ENCODE peak calls at places on chromosomes 3 and 15, in seven cellular contexts. O is CD8-positive, alpha-beta T cell; M is ascending aorta; H is breast epithelium; K is tibial artery; E is upper lobe of right lung; L is A549. U is an unnamed sample. For H3K9me3, the result is how much of the 10 kb centered on the place peaks cover.

GRCh38 chr3:11212301-11212613 is 58.0 kb downstream of the HRH1 start:
- DNase-seq in H (no peak), K (no peak), E (no peak), O (no peak), L (no peak), M (peak), U (no peak)

GRCh38 chr3:187954486-187955075 is 199.4 kb upstream of the LPP start:
- DNase-seq in E (no peak), L (no peak), M (no peak), K (no peak), H (no peak), O (no peak), U (no peak)

GRCh38 chr3:179967622-179968021 is 69.1 kb downstream of the PEX5L start:
- DNase-seq in O (no peak), K (no peak), L (no peak), H (no peak), E (no peak), M (no peak), U (no peak)

GRCh38 chr3:179945569-179945968 is 91.2 kb downstream of the PEX5L start:
- DNase-seq in O (no peak), H (no peak), E (no peak), L (no peak), K (no peak), M (no peak), U (no peak)

GRCh38 chr3:105365171-105365535 is 1.6 kb upstream of the ALCAM start:
- DNase-seq in K (no peak), O (no peak), H (no peak), E (no peak), M (no peak), L (no peak), U (no peak)

GRCh38 chr3:171865191-171865865 is 22.2 kb downstream of the TMEM212 start:
- DNase-seq in M (no peak), E (no peak), H (no peak), K (no peak), L (no peak), O (no peak), U (peak)

GRCh38 chr3:68220832-68221231 is 566.4 kb upstream of the SUCLG2 start:
- DNase-seq in H (no peak), E (no peak), O (no peak), L (no peak), M (no peak), K (no peak), U (no peak)

GRCh38 chr3:23086366-23086765 is 116.8 kb upstream of the UBE2E2 start:
- DNase-seq in M (no peak), H (no peak), L (no peak), E (no peak), O (no peak), K (no peak), U (no peak)

GRCh38 chr3:55854395-55854994 is 367.4 kb upstream of the WNT5A start:
- DNase-seq in H (no peak), K (no peak), O (no peak), E (no peak), M (no peak), L (no peak), U (no peak)

GRCh38 chr15:80934761-80935221 is 54.8 kb downstream of the MESD start:
- DNase-seq in H (no peak), M (no peak), K (no peak), L (peak), E (no peak), O (no peak), U (no peak)

GRCh38 chr3:181690769-181691168 is 21.0 kb upstream of the SOX2 start:
- DNase-seq in M (no peak), L (no peak), H (no peak), E (no peak), K (no peak), O (no peak), U (no peak)

GRCh38 chr3:71397046-71397445 is 186.5 kb downstream of the FOXP1 start:
- DNase-seq in H (no peak), O (no peak), M (no peak), L (peak), K (peak), E (no peak), U (no peak)

GRCh38 chr3:101381809-101382208 is 61.4 kb upstream of the IMPG2 start:
- DNase-seq in K (no peak), E (no peak), H (no peak), L (peak), O (no peak), M (no peak), U (no peak)

GRCh38 chr15:65249641-65250040 is 37.0 kb downstream of the PARP16 start:
- DNase-seq in K (no peak), H (no peak), L (no peak), E (no peak), O (no peak), M (no peak), U (no peak)

GRCh38 chr3:13214847-13215472 is 141.7 kb upstream of the IQSEC1 start:
- DNase-seq in E (no peak), H (no peak), O (no peak), L (no peak), K (no peak), M (no peak), U (no peak)

GRCh38 chr3:129897026-129897425 is 3.5 kb upstream of the TMCC1 start:
- DNase-seq in K (no peak), E (no peak), L (no peak), M (no peak), O (no peak), H (no peak), U (no peak)

GRCh38 chr15:29972051-29972450 is 110.7 kb upstream of the GOLGA8J start:
- DNase-seq in O (no peak), H (no peak), M (no peak), K (no peak), E (no peak), L (no peak), U (no peak)

GRCh38 chr15:68586274-68586961 is 7.6 kb downstream of the CORO2B start:
- DNase-seq in E (peak), O (no peak), H (no peak), L (peak), K (no peak), M (peak), U (no peak)

GRCh38 chr3:131756405-131756804 is 253.6 kb upstream of the MRPL3 start:
- DNase-seq in M (no peak), L (no peak), O (no peak), E (no peak), H (no peak), K (no peak), U (peak)

GRCh38 chr15:38864827-38865604 is 300.4 kb upstream of the RASGRP1 start:
- DNase-seq in M (peak), E (no peak), L (no peak), O (no peak), H (no peak), K (peak), U (no peak)

GRCh38 chr3:172103724-172104123 is 64.3 kb downstream of the FNDC3B start:
- DNase-seq in L (no peak), M (no peak), H (no peak), K (no peak), O (no peak), E (no peak), U (no peak)

GRCh38 chr15:101426761-101427333 is 62.7 kb downstream of the PCSK6 start:
- DNase-seq in M (no peak), E (no peak), O (no peak), H (peak), K (no peak), L (no peak), U (no peak)

GRCh38 chr15:59812889-59813288 is 123.8 kb upstream of the BNIP2 start:
- DNase-seq in M (no peak), L (no peak), O (no peak), K (no peak), E (no peak), H (no peak), U (peak)

GRCh38 chr3:173653781-173654180 is 256.2 kb downstream of the NLGN1 start:
- DNase-seq in E (no peak), M (no peak), H (no peak), O (no peak), L (no peak), K (no peak), U (no peak)

GRCh38 chr15:35991386-35991785 is 445.4 kb upstream of the DPH6 start:
- DNase-seq in L (no peak), K (no peak), E (no peak), O (no peak), H (no peak), M (no peak), U (no peak)

GRCh38 chr3:20104167-20104661 is 64.0 kb downstream of the KAT2B start:
- DNase-seq in E (no peak), L (no peak), M (no peak), K (no peak), H (no peak), O (no peak), U (no peak)

GRCh38 chr15:70268698-70269251 is 171.1 kb upstream of the TLE3 start:
- DNase-seq in O (no peak), H (no peak), E (no peak), M (no peak), K (no peak), L (no peak), U (no peak)

GRCh38 chr3:39327053-39327745 is 2.3 kb upstream of the CCR8 start:
- DNase-seq in H (no peak), E (no peak), L (no peak), M (no peak), O (no peak), K (no peak), U (peak)

GRCh38 chr3:192904632-192905289 is 12.9 kb downstream of the MB21D2 start:
- DNase-seq in L (no peak), M (no peak), H (no peak), E (no peak), K (no peak), O (no peak), U (no peak)

GRCh38 chr3:139284221-139284620 is 59.6 kb upstream of the MRPS22 start:
- DNase-seq in O (no peak), H (no peak), M (no peak), K (no peak), L (no peak), E (no peak), U (no peak)

GRCh38 chr3:94206291-94206690 is 143.4 kb downstream of the NSUN3 start:
- DNase-seq in E (no peak), K (no peak), M (no peak), L (no peak), O (no peak), H (no peak), U (no peak)

GRCh38 chr15:84797212-84797611 is 19.9 kb upstream of the ALPK3 start:
- DNase-seq in O (no peak), L (no peak), M (no peak), H (no peak), K (no peak), E (peak), U (no peak)

GRCh38 chr3:172461530-172462138 is 13.4 kb upstream of the GHSR start:
- DNase-seq in K (no peak), O (no peak), H (no peak), M (no peak), E (no peak), L (peak), U (no peak)

GRCh38 chr3:183892610-183893214 is 8.0 kb upstream of the PARL start:
- DNase-seq in E (no peak), K (no peak), H (no peak), O (no peak), L (no peak), M (no peak), U (no peak)

GRCh38 chr3:125401402-125401801 is 26.3 kb upstream of the ZNF148 start:
- DNase-seq in K (no peak), L (no peak), H (no peak), M (no peak), E (no peak), O (no peak), U (no peak)

GRCh38 chr15:37136666-37137065 is 36.3 kb upstream of the MEIS2 start:
- DNase-seq in O (no peak), L (no peak), H (no peak), M (no peak), E (no peak), K (no peak), U (no peak)

GRCh38 chr3:163129287-163129686 is 1632.7 kb downstream of the OTOL1 start:
- DNase-seq in H (no peak), O (no peak), K (no peak), L (no peak), E (no peak), M (no peak), U (no peak)

GRCh38 chr3:163132111-163132510 is 1635.5 kb downstream of the OTOL1 start:
- DNase-seq in H (no peak), O (no peak), E (no peak), M (no peak), L (no peak), K (no peak), U (no peak)

GRCh38 chr3:163126115-163126514 is 1629.5 kb downstream of the OTOL1 start:
- DNase-seq in L (no peak), M (no peak), E (no peak), K (no peak), H (no peak), O (no peak), U (no peak)
- H3K9me3 ChIP-seq in L (under half), M (under half), E (under half), K (under half), H (under half), O (under half), U (under half)

DNA sequence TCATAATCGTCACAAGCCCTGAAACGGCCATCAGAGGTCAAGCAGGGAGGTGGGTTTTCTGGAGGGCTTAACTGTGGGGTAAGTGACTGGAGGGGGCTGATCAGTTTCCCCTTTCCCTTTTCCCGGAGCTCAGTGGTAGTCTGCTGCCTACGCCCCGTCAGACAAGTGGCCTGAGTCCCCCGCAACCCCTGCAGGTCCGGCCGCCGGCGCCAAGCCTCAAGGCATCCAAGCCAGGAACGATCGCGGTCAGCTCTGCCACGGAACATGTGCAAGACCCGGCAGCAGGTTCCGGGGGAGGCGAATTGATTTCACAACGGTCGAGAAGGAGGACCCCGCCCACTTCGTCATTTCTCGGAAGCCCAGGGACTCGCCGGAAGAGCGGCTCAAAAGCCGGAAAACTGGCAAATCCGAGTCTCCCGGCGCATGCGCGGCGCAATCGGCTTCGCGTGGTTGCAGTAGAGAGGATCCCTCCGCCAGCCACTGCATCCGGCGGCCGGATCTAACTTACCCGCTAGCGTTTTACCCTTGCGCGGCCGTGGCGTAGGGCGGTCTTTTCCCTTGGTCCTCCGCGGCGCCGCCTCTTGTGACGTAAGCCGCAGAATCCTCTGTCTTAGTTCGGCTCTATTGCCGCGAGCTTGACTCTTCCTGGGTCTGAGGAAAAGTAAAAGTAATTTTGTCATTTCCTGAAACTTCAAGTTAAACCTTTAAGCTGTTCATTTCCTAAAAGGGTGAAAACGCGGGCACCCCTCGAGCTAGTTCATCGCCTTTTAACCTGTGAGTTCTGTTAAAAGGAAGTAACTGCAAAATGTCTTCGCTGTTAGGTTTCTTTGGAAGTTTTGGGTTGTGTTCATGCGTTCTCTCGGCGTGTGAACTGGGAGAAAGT is 14.9 kb upstream of the CCNL1 start:
- DNase-seq in M (peak), E (peak), H (peak), O (peak), L (peak), K (peak), U (peak)
- TF ChIP-seq CTCF in M (no peak), E (no peak), H (no peak), O (no peak), L (no peak), K (no peak), U (no peak)

GRCh38 chr3:194006-194405 is 2.6 kb upstream of the CHL1 start:
- DNase-seq in E (no peak), H (no peak), O (no peak), K (no peak), M (no peak), L (no peak), U (no peak)
- H3K9me3 ChIP-seq in E (under half), H (under half), O (under half), K (under half), M (under half), L (under half), U (under half)

GRCh38 chr3:57093489-57093888 is 33.0 kb downstream of the SPATA12 start:
- DNase-seq in K (no peak), L (no peak), E (no peak), O (no peak), M (no peak), H (no peak), U (no peak)
- TF ChIP-seq CTCF in K (no peak), L (no peak), E (no peak), O (no peak), M (no peak), H (no peak), U (no peak)

GRCh38 chr15:100263031-100263430 is 78.7 kb downstream of the ADAMTS17 start:
- DNase-seq in H (no peak), O (peak), M (no peak), E (no peak), K (no peak), L (no peak), U (no peak)
- H3K9me3 ChIP-seq in H (under half), O (under half), M (under half), E (under half), K (under half), L (under half), U (under half)

DNA sequence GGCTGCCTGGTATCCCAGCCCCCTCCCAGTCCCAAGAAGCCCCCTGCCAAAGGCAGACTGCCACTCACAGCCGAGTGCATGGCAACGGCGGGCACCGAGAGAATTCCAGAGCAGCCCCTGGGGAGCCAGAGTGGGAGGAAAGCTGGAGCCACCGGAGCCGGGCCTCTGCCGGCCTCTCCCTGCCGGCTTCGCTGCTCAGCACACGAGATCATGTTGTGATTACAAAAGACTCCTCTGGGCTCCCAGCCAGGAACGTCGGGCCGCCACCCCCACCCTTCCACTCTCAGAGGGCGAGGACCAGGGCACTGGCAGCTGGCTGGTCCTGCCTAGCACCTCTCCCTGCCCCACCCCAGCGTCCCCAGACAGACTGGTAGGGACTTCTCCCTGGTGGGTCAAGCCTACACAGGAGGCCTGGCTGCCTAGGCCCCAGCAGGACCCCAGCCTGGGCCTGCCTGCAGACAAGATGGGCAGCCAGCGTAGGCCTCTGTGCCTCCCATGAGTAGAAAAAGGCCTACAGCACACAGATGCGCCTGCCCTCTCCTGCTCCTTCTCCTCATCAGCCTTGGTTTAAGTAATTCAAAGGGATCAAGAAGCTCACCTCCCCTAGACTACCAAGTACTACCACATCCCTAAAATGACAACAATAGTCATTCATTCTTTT is at the start of gene CCDC9B:
- DNase-seq in H (peak), O (no peak), M (peak), K (peak), E (peak), L (peak), U (no peak)
- TF ChIP-seq CTCF in H (no peak), O (no peak), M (no peak), K (no peak), E (no peak), L (no peak), U (no peak)

GRCh38 chr3:44734646-44735168 is 5.3 kb downstream of the ZNF501 start:
- DNase-seq in M (no peak), E (no peak), O (no peak), H (no peak), L (no peak), K (no peak), U (no peak)

GRCh38 chr3:44729384-44729910 is at the start of gene ZNF501:
- DNase-seq in E (peak), M (peak), H (peak), L (no peak), O (peak), K (peak), U (peak)
- H3K9me3 ChIP-seq in E (half or more), M (half or more), H (half or more), L (half or more), O (under half), K (under half), U (under half)

GRCh38 chr15:63982381-63982854 is 63.9 kb downstream of the DAPK2 start:
- DNase-seq in K (no peak), O (peak), E (no peak), M (peak), H (no peak), L (no peak), U (no peak)

GRCh38 chr15:63981596-63982320 is 64.5 kb downstream of the DAPK2 start:
- DNase-seq in M (no peak), H (no peak), K (no peak), O (no peak), E (no peak), L (no peak), U (no peak)

GRCh38 chr15:63978511-63979226 is 67.6 kb downstream of the DAPK2 start:
- DNase-seq in H (no peak), E (no peak), L (no peak), K (no peak), O (no peak), M (no peak), U (no peak)

GRCh38 chr15:63977102-63977501 is 69.2 kb downstream of the DAPK2 start:
- DNase-seq in K (no peak), H (no peak), O (no peak), E (no peak), M (no peak), L (no peak), U (no peak)

GRCh38 chr15:63979227-63979793 is 67.0 kb downstream of the DAPK2 start:
- DNase-seq in M (no peak), H (no peak), K (no peak), L (no peak), O (no peak), E (no peak), U (peak)
- TF ChIP-seq CTCF in M (no peak), H (no peak), K (no peak), L (no peak), O (no peak), E (no peak), U (peak)

GRCh38 chr15:34116620-34117019 is 14.7 kb downstream of the PGBD4 start:
- DNase-seq in H (no peak), O (no peak), M (no peak), L (no peak), E (no peak), K (no peak), U (no peak)
- H3K9me3 ChIP-seq in H (under half), O (under half), M (under half), L (under half), E (under half), K (under half), U (under half)

GRCh38 chr3:32165442-32165841 is 59.0 kb downstream of the GPD1L start:
- DNase-seq in L (no peak), H (no peak), E (no peak), K (no peak), O (no peak), M (no peak), U (no peak)
- TF ChIP-seq CTCF in L (no peak), H (no peak), E (no peak), K (no peak), O (no peak), M (no peak), U (no peak)